ENCODE peak calls at places on chromosomes 16 and 17, in six cellular contexts. X is stomach, A is colonic mucosa, L is transverse colon, E is pancreas, Q is upper lobe of right lung. G is an unnamed sample. For H3K36me3, the result is how much of the 10 kb centered on the place peaks cover.

GRCh38 chr16:89473136-89473712 is 17.1 kb downstream of the ANKRD11 start:
- DNase-seq in X (no peak), A (no peak), Q (no peak), L (no peak), E (no peak), G (no peak)

GRCh38 chr17:75064460-75064859 is 17.4 kb downstream of the KCTD2 start:
- DNase-seq in E (no peak), X (no peak), L (no peak), A (no peak), Q (no peak), G (no peak)

GRCh38 chr16:18975109-18975508 is 8.6 kb upstream of the TMC7 start:
- DNase-seq in A (no peak), L (no peak), X (no peak), Q (no peak), E (no peak), G (no peak)

GRCh38 chr17:47888293-47888692 is 7.7 kb upstream of the SP2 start:
- DNase-seq in Q (no peak), X (no peak), L (no peak), E (no peak), A (no peak), G (no peak)

GRCh38 chr16:3857189-3858013 is 23.1 kb downstream of the CREBBP start:
- DNase-seq in Q (no peak), L (peak), E (no peak), X (no peak), A (no peak), G (peak)

GRCh38 chr16:88637797-88638196 is 575 bp upstream of the IL17C start:
- DNase-seq in Q (no peak), X (no peak), L (no peak), A (no peak), E (no peak), G (no peak)

GRCh38 chr17:1124238-1124699 is 55.5 kb downstream of the ABR start:
- DNase-seq in L (no peak), A (no peak), E (no peak), Q (no peak), X (no peak), G (no peak)

GRCh38 chr16:10608687-10609409 is 28.4 kb upstream of the EMP2 start:
- DNase-seq in X (no peak), L (no peak), Q (peak), E (no peak), A (no peak), G (no peak)

GRCh38 chr17:39951924-39952664 is 10.7 kb upstream of the GSDMA start:
- DNase-seq in A (peak), L (peak), X (no peak), Q (peak), E (peak), G (no peak)

GRCh38 chr17:39955726-39956225 is 7.0 kb upstream of the GSDMA start:
- DNase-seq in X (no peak), L (no peak), Q (no peak), E (no peak), A (no peak), G (no peak)

GRCh38 chr17:39952665-39953470 is 9.9 kb upstream of the GSDMA start:
- DNase-seq in X (peak), Q (peak), A (peak), E (peak), L (peak), G (peak)

GRCh38 chr17:39954876-39955275 is 7.9 kb upstream of the GSDMA start:
- DNase-seq in L (no peak), Q (no peak), X (no peak), A (no peak), E (no peak), G (no peak)

GRCh38 chr17:39953471-39953888 is 9.3 kb upstream of the GSDMA start:
- DNase-seq in X (no peak), A (no peak), L (no peak), Q (no peak), E (no peak), G (no peak)
- H3K4me3 ChIP-seq in X (peak), A (peak), L (peak), Q (peak), E (no peak), G (peak)

DNA sequence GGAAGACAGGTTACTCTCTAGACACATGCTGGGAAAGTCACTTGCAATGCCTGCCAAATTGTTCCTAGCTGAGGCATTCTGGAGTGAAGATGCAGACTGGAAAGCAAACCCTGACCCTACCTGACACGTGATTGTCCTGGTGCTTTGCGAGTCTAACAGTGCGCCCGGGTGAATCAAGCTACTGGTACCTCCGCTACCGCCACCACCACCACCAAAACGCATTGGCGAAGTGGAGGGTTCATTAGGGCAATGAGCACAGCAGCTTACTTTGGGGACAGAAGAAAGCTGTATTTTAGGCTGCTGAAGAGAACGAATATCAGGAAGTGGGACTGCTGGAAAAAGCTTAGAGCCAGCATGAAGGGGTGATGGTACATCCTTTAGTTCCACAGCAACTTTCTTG is 7.0 kb downstream of the MARF1 start:
- DNase-seq in Q (no peak), A (no peak), L (no peak), X (no peak), E (no peak), G (no peak)
- H3K36me3 ChIP-seq in Q (half or more), A (under half), L (half or more), X (half or more), E (half or more), G (under half)

DNA sequence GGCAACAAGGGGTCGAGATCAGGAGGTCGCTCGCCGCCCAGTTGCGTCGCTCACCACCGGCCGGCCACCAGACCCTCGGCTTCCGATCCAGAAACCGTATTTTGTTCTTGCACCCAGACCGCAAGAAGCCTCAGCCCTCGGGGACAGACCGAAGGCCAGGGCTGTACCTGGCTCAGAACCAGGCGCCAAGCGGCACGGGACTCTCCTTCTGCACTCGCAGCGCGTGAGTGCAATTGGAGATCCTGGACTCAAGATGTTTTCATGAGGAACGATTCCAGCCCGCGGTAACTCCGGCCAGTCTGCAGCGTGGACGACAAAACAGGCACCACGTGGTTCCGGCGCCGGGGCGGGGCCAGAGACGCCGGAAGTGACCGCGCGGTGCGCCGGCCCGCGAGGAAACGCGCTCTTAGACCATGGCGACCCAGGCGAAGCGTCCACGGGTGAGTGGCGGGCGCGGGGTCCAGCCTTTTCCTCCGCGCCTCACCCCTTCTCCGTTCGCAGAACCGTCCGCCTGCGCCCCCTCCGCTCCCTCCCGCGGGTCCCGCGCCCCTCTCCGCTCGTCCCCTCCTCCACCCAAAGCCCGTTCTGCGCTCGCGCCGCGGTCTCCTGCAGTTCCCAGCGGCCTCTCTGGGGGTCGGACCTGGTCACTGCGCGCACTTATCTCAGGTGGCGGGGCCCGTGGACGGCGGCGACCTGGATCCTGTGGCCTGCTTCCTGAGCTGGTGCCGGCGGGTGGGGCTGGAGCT is at the start of gene SETD6:
- DNase-seq in X (peak), A (peak), E (peak), L (peak), Q (peak), G (peak)
- TF ChIP-seq CTCF in X (no peak), A (no peak), E (no peak), L (peak), Q (peak), G (no peak)

GRCh38 chr17:5184284-5184683 is 7.4 kb downstream of the ZNF594 start:
- DNase-seq in Q (no peak), X (no peak), A (no peak), L (no peak), E (no peak), G (no peak)
- H3K4me3 ChIP-seq in Q (no peak), X (no peak), A (no peak), L (no peak), E (no peak), G (no peak)